ENCODE peak calls at places on chromosomes 6 and 20, in ten cellular contexts. One of them, this sample, is unnamed.

GRCh38 chr6:108521616-108522107 is 39.1 kb upstream of the FOXO3 start:
- DNase-seq in PC-9: no peak
- DNase-seq in amniotic stem cell: no peak
- DNase-seq in head of caudate nucleus: no peak
- DNase-seq in GM19239: no peak
- DNase-seq in stimulated activated CD4-positive, alpha-beta T cell treated with anti-CD3 and anti-CD28 coated beads, Interleukin-1b, Interleukin-23, amount 100 ng/mL, for 48 hours: no peak
- DNase-seq in LoVo: no peak
- DNase-seq in SK-N-SH: no peak
- DNase-seq in GM04504: no peak
- DNase-seq in T follicular helper cell: no peak
- DNase-seq in this sample: no peak

GRCh38 chr20:53695797-53696527 is 102.3 kb upstream of the ZNF217 start:
- DNase-seq in PC-9: no peak
- DNase-seq in amniotic stem cell: no peak
- DNase-seq in head of caudate nucleus: no peak
- DNase-seq in GM19239: no peak
- DNase-seq in stimulated activated CD4-positive, alpha-beta T cell treated with anti-CD3 and anti-CD28 coated beads, Interleukin-1b, Interleukin-23, amount 100 ng/mL, for 48 hours: no peak
- DNase-seq in LoVo: no peak
- DNase-seq in SK-N-SH: peak
- DNase-seq in GM04504: no peak
- DNase-seq in T follicular helper cell: no peak
- DNase-seq in this sample: no peak

GRCh38 chr20:8946036-8946926 is 122.6 kb upstream of the PLCB4 start:
- DNase-seq in PC-9: no peak
- DNase-seq in amniotic stem cell: no peak
- DNase-seq in head of caudate nucleus: no peak
- DNase-seq in GM19239: no peak
- DNase-seq in stimulated activated CD4-positive, alpha-beta T cell treated with anti-CD3 and anti-CD28 coated beads, Interleukin-1b, Interleukin-23, amount 100 ng/mL, for 48 hours: no peak
- DNase-seq in LoVo: no peak
- DNase-seq in SK-N-SH: no peak
- DNase-seq in GM04504: peak
- DNase-seq in T follicular helper cell: no peak
- DNase-seq in this sample: no peak

GRCh38 chr20:3659492-3660261 is 3.5 kb downstream of the GFRA4 start:
- DNase-seq in PC-9: no peak
- DNase-seq in amniotic stem cell: no peak
- DNase-seq in head of caudate nucleus: peak
- DNase-seq in GM19239: no peak
- DNase-seq in stimulated activated CD4-positive, alpha-beta T cell treated with anti-CD3 and anti-CD28 coated beads, Interleukin-1b, Interleukin-23, amount 100 ng/mL, for 48 hours: no peak
- DNase-seq in LoVo: no peak
- DNase-seq in SK-N-SH: peak
- DNase-seq in GM04504: no peak
- DNase-seq in T follicular helper cell: no peak
- DNase-seq in this sample: no peak

GRCh38 chr6:84243240-84243639 is 15.8 kb upstream of the CEP162 start:
- DNase-seq in PC-9: no peak
- DNase-seq in amniotic stem cell: no peak
- DNase-seq in head of caudate nucleus: no peak
- DNase-seq in GM19239: no peak
- DNase-seq in stimulated activated CD4-positive, alpha-beta T cell treated with anti-CD3 and anti-CD28 coated beads, Interleukin-1b, Interleukin-23, amount 100 ng/mL, for 48 hours: no peak
- DNase-seq in LoVo: no peak
- DNase-seq in SK-N-SH: no peak
- DNase-seq in GM04504: no peak
- DNase-seq in T follicular helper cell: no peak
- DNase-seq in this sample: no peak

GRCh38 chr6:146433881-146434741 is 109.5 kb upstream of the RAB32 start:
- DNase-seq in PC-9: no peak
- DNase-seq in amniotic stem cell: no peak
- DNase-seq in head of caudate nucleus: peak
- DNase-seq in GM19239: no peak
- DNase-seq in stimulated activated CD4-positive, alpha-beta T cell treated with anti-CD3 and anti-CD28 coated beads, Interleukin-1b, Interleukin-23, amount 100 ng/mL, for 48 hours: no peak
- DNase-seq in LoVo: no peak
- DNase-seq in SK-N-SH: peak
- DNase-seq in GM04504: no peak
- DNase-seq in T follicular helper cell: no peak
- DNase-seq in this sample: no peak

GRCh38 chr6:25248100-25248499 is 31.1 kb upstream of the CARMIL1 start:
- DNase-seq in PC-9: no peak
- DNase-seq in amniotic stem cell: peak
- DNase-seq in head of caudate nucleus: no peak
- DNase-seq in GM19239: no peak
- DNase-seq in stimulated activated CD4-positive, alpha-beta T cell treated with anti-CD3 and anti-CD28 coated beads, Interleukin-1b, Interleukin-23, amount 100 ng/mL, for 48 hours: no peak
- DNase-seq in LoVo: peak
- DNase-seq in SK-N-SH: no peak
- DNase-seq in GM04504: peak
- DNase-seq in T follicular helper cell: no peak
- DNase-seq in this sample: no peak

GRCh38 chr6:71533939-71534379 is 245.3 kb downstream of the OGFRL1 start:
- DNase-seq in PC-9: no peak
- DNase-seq in amniotic stem cell: no peak
- DNase-seq in head of caudate nucleus: peak
- DNase-seq in GM19239: no peak
- DNase-seq in stimulated activated CD4-positive, alpha-beta T cell treated with anti-CD3 and anti-CD28 coated beads, Interleukin-1b, Interleukin-23, amount 100 ng/mL, for 48 hours: no peak
- DNase-seq in LoVo: peak
- DNase-seq in SK-N-SH: peak
- DNase-seq in GM04504: no peak
- DNase-seq in T follicular helper cell: no peak
- DNase-seq in this sample: no peak

GRCh38 chr6:105879902-105880547 is 206.1 kb upstream of the PRDM1 start:
- DNase-seq in PC-9: no peak
- DNase-seq in amniotic stem cell: no peak
- DNase-seq in head of caudate nucleus: no peak
- DNase-seq in GM19239: no peak
- DNase-seq in stimulated activated CD4-positive, alpha-beta T cell treated with anti-CD3 and anti-CD28 coated beads, Interleukin-1b, Interleukin-23, amount 100 ng/mL, for 48 hours: peak
- DNase-seq in LoVo: no peak
- DNase-seq in SK-N-SH: no peak
- DNase-seq in GM04504: no peak
- DNase-seq in T follicular helper cell: no peak
- DNase-seq in this sample: no peak

GRCh38 chr6:86107985-86108384 is 465.3 kb upstream of the SYNCRIP start:
- DNase-seq in PC-9: no peak
- DNase-seq in amniotic stem cell: no peak
- DNase-seq in head of caudate nucleus: no peak
- DNase-seq in GM19239: no peak
- DNase-seq in stimulated activated CD4-positive, alpha-beta T cell treated with anti-CD3 and anti-CD28 coated beads, Interleukin-1b, Interleukin-23, amount 100 ng/mL, for 48 hours: no peak
- DNase-seq in LoVo: no peak
- DNase-seq in SK-N-SH: no peak
- DNase-seq in GM04504: no peak
- DNase-seq in T follicular helper cell: no peak
- DNase-seq in this sample: no peak

GRCh38 chr6:26571592-26572296 is 25.0 kb upstream of the ABT1 start:
- DNase-seq in PC-9: peak
- DNase-seq in amniotic stem cell: peak
- DNase-seq in head of caudate nucleus: peak
- DNase-seq in GM19239: no peak
- DNase-seq in stimulated activated CD4-positive, alpha-beta T cell treated with anti-CD3 and anti-CD28 coated beads, Interleukin-1b, Interleukin-23, amount 100 ng/mL, for 48 hours: peak
- DNase-seq in LoVo: peak
- DNase-seq in SK-N-SH: peak
- DNase-seq in GM04504: peak
- DNase-seq in T follicular helper cell: no peak
- DNase-seq in this sample: no peak

GRCh38 chr20:34165246-34165645 is 53.2 kb upstream of the EIF2S2 start:
- DNase-seq in PC-9: no peak
- DNase-seq in amniotic stem cell: no peak
- DNase-seq in head of caudate nucleus: no peak
- DNase-seq in GM19239: no peak
- DNase-seq in stimulated activated CD4-positive, alpha-beta T cell treated with anti-CD3 and anti-CD28 coated beads, Interleukin-1b, Interleukin-23, amount 100 ng/mL, for 48 hours: no peak
- DNase-seq in LoVo: no peak
- DNase-seq in SK-N-SH: no peak
- DNase-seq in GM04504: no peak
- DNase-seq in T follicular helper cell: no peak
- DNase-seq in this sample: no peak

GRCh38 chr6:99514089-99514488 is 1.1 kb downstream of the USP45 start:
- DNase-seq in PC-9: no peak
- DNase-seq in amniotic stem cell: no peak
- DNase-seq in head of caudate nucleus: no peak
- DNase-seq in GM19239: no peak
- DNase-seq in stimulated activated CD4-positive, alpha-beta T cell treated with anti-CD3 and anti-CD28 coated beads, Interleukin-1b, Interleukin-23, amount 100 ng/mL, for 48 hours: no peak
- DNase-seq in LoVo: no peak
- DNase-seq in SK-N-SH: peak
- DNase-seq in GM04504: no peak
- DNase-seq in T follicular helper cell: no peak
- DNase-seq in this sample: no peak

GRCh38 chr6:144150673-144151009 is 324 bp downstream of the STX11 start:
- DNase-seq in PC-9: no peak
- DNase-seq in amniotic stem cell: no peak
- DNase-seq in head of caudate nucleus: no peak
- DNase-seq in GM19239: no peak
- DNase-seq in stimulated activated CD4-positive, alpha-beta T cell treated with anti-CD3 and anti-CD28 coated beads, Interleukin-1b, Interleukin-23, amount 100 ng/mL, for 48 hours: peak
- DNase-seq in LoVo: peak
- DNase-seq in SK-N-SH: no peak
- DNase-seq in GM04504: no peak
- DNase-seq in T follicular helper cell: no peak
- DNase-seq in this sample: no peak

GRCh38 chr6:90428514-90428913 is 131.9 kb upstream of the BACH2 start:
- DNase-seq in PC-9: peak
- DNase-seq in amniotic stem cell: no peak
- DNase-seq in head of caudate nucleus: no peak
- DNase-seq in GM19239: no peak
- DNase-seq in stimulated activated CD4-positive, alpha-beta T cell treated with anti-CD3 and anti-CD28 coated beads, Interleukin-1b, Interleukin-23, amount 100 ng/mL, for 48 hours: no peak
- DNase-seq in LoVo: no peak
- DNase-seq in SK-N-SH: no peak
- DNase-seq in GM04504: no peak
- DNase-seq in T follicular helper cell: no peak
- DNase-seq in this sample: no peak

GRCh38 chr6:108673153-108673552 is 112.4 kb downstream of the FOXO3 start:
- DNase-seq in PC-9: no peak
- DNase-seq in amniotic stem cell: no peak
- DNase-seq in head of caudate nucleus: no peak
- DNase-seq in GM19239: no peak
- DNase-seq in stimulated activated CD4-positive, alpha-beta T cell treated with anti-CD3 and anti-CD28 coated beads, Interleukin-1b, Interleukin-23, amount 100 ng/mL, for 48 hours: no peak
- DNase-seq in LoVo: no peak
- DNase-seq in SK-N-SH: no peak
- DNase-seq in GM04504: no peak
- DNase-seq in T follicular helper cell: no peak
- DNase-seq in this sample: no peak

GRCh38 chr6:164150221-164150620 is 735.7 kb downstream of the QKI start:
- DNase-seq in PC-9: no peak
- DNase-seq in amniotic stem cell: no peak
- DNase-seq in head of caudate nucleus: no peak
- DNase-seq in GM19239: no peak
- DNase-seq in stimulated activated CD4-positive, alpha-beta T cell treated with anti-CD3 and anti-CD28 coated beads, Interleukin-1b, Interleukin-23, amount 100 ng/mL, for 48 hours: no peak
- DNase-seq in LoVo: no peak
- DNase-seq in SK-N-SH: no peak
- DNase-seq in GM04504: no peak
- DNase-seq in T follicular helper cell: no peak
- DNase-seq in this sample: no peak

GRCh38 chr6:150576651-150577226 is 22.9 kb upstream of the PLEKHG1 start:
- DNase-seq in PC-9: no peak
- DNase-seq in amniotic stem cell: no peak
- DNase-seq in head of caudate nucleus: no peak
- DNase-seq in GM19239: no peak
- DNase-seq in stimulated activated CD4-positive, alpha-beta T cell treated with anti-CD3 and anti-CD28 coated beads, Interleukin-1b, Interleukin-23, amount 100 ng/mL, for 48 hours: no peak
- DNase-seq in LoVo: no peak
- DNase-seq in SK-N-SH: no peak
- DNase-seq in GM04504: no peak
- DNase-seq in T follicular helper cell: no peak
- DNase-seq in this sample: no peak

GRCh38 chr6:84524636-84525035 is 239.8 kb downstream of the TBX18 start:
- DNase-seq in PC-9: no peak
- DNase-seq in amniotic stem cell: no peak
- DNase-seq in head of caudate nucleus: no peak
- DNase-seq in GM19239: no peak
- DNase-seq in stimulated activated CD4-positive, alpha-beta T cell treated with anti-CD3 and anti-CD28 coated beads, Interleukin-1b, Interleukin-23, amount 100 ng/mL, for 48 hours: no peak
- DNase-seq in LoVo: no peak
- DNase-seq in SK-N-SH: no peak
- DNase-seq in GM04504: no peak
- DNase-seq in T follicular helper cell: no peak
- DNase-seq in this sample: no peak

This sample was measured in GM12891.